ENCODE peak calls at places on chromosomes 12 and 14, in ten cellular contexts. S, Q, Z, R, V, C, U, B, M and P are unnamed samples.

GRCh38 chr14:100888789-100889315 is 14.7 kb downstream of the RTL1 start:
- DNase-seq in S (no peak), Q (no peak), Z (no peak), R (no peak), V (no peak), C (no peak), U (no peak), B (no peak), M (no peak), P (no peak)

GRCh38 chr14:77309122-77309521 is 11.6 kb downstream of the POMT2 start:
- DNase-seq in S (no peak), Q (no peak), Z (no peak), R (no peak), V (no peak), C (no peak), U (no peak), B (no peak), M (peak), P (no peak)

GRCh38 chr14:51643137-51643536 is 8.6 kb upstream of the FRMD6 start:
- DNase-seq in S (no peak), Q (no peak), Z (no peak), R (no peak), V (no peak), C (no peak), U (no peak), B (no peak), M (no peak), P (no peak)

GRCh38 chr12:104201238-104202001 is 14.2 kb upstream of the TXNRD1 start:
- DNase-seq in S (peak), Q (peak), Z (no peak), R (peak), V (no peak), C (no peak), U (peak), B (peak), M (peak), P (peak)

GRCh38 chr12:123388218-123388947 is 4.5 kb downstream of the KMT5A start:
- DNase-seq in S (peak), Q (peak), Z (peak), R (peak), V (no peak), C (peak), U (peak), B (peak), M (peak), P (peak)

GRCh38 chr12:109951751-109952150 is 44.4 kb downstream of the GIT2 start:
- DNase-seq in S (no peak), Q (no peak), Z (peak), R (peak), V (no peak), C (no peak), U (no peak), B (no peak), M (no peak), P (peak)

GRCh38 chr12:81077686-81078441 is at the start of gene ACSS3:
- DNase-seq in S (peak), Q (no peak), Z (peak), R (peak), V (no peak), C (peak), U (no peak), B (no peak), M (no peak), P (peak)

GRCh38 chr14:59028476-59029202 is 159.8 kb upstream of the DAAM1 start:
- DNase-seq in S (peak), Q (peak), Z (peak), R (peak), V (no peak), C (peak), U (peak), B (no peak), M (peak), P (peak)

GRCh38 chr14:63624203-63624602 is 17.5 kb downstream of the WDR89 start:
- DNase-seq in S (no peak), Q (no peak), Z (no peak), R (no peak), V (no peak), C (no peak), U (no peak), B (no peak), M (no peak), P (no peak)

GRCh38 chr12:50986961-50987737 is 34.8 kb downstream of the HIGD1C start:
- DNase-seq in S (peak), Q (no peak), Z (no peak), R (peak), V (no peak), C (no peak), U (peak), B (no peak), M (peak), P (peak)

GRCh38 chr14:68283378-68284123 is 464.0 kb downstream of the RAD51B start:
- DNase-seq in S (no peak), Q (no peak), Z (peak), R (peak), V (no peak), C (peak), U (peak), B (peak), M (no peak), P (no peak)

GRCh38 chr14:23047042-23047634 is 5.1 kb downstream of the PSMB11 start:
- DNase-seq in S (no peak), Q (no peak), Z (no peak), R (no peak), V (no peak), C (no peak), U (no peak), B (no peak), M (peak), P (peak)

GRCh38 chr12:111248221-111248620 is 120.7 kb downstream of the PHETA1 start:
- DNase-seq in S (no peak), Q (no peak), Z (no peak), R (no peak), V (no peak), C (no peak), U (no peak), B (no peak), M (no peak), P (peak)

GRCh38 chr12:81872400-81872799 is 113.2 kb upstream of the PPFIA2 start:
- DNase-seq in S (no peak), Q (no peak), Z (no peak), R (no peak), V (no peak), C (no peak), U (no peak), B (no peak), M (no peak), P (no peak)

GRCh38 chr14:61677469-61677868 is 17.8 kb upstream of the HIF1A start:
- DNase-seq in S (no peak), Q (no peak), Z (no peak), R (no peak), V (no peak), C (no peak), U (no peak), B (no peak), M (no peak), P (no peak)

GRCh38 chr12:39490500-39491276 is 47.8 kb upstream of the KIF21A start:
- DNase-seq in S (no peak), Q (no peak), Z (no peak), R (no peak), V (peak), C (no peak), U (no peak), B (no peak), M (no peak), P (no peak)

GRCh38 chr12:53252349-53252916 is 15.7 kb upstream of the ESPL1 start:
- DNase-seq in S (no peak), Q (peak), Z (peak), R (peak), V (no peak), C (no peak), U (no peak), B (no peak), M (no peak), P (no peak)

GRCh38 chr12:29743072-29743471 is 40.7 kb downstream of the TMTC1 start:
- DNase-seq in S (no peak), Q (no peak), Z (no peak), R (no peak), V (no peak), C (no peak), U (no peak), B (no peak), M (no peak), P (no peak)

GRCh38 chr14:85250369-85250768 is 279.6 kb upstream of the FLRT2 start:
- DNase-seq in S (peak), Q (no peak), Z (no peak), R (no peak), V (no peak), C (no peak), U (no peak), B (no peak), M (peak), P (peak)

GRCh38 chr14:68787235-68787727 is 5.6 kb downstream of the ZFP36L1 start:
- DNase-seq in S (no peak), Q (no peak), Z (no peak), R (peak), V (no peak), C (peak), U (no peak), B (no peak), M (peak), P (peak)

GRCh38 chr12:13455765-13456164 is 259.2 kb downstream of the EMP1 start:
- DNase-seq in S (no peak), Q (no peak), Z (no peak), R (no peak), V (no peak), C (no peak), U (no peak), B (no peak), M (no peak), P (no peak)

GRCh38 chr14:30260772-30261607 is 298.0 kb upstream of the G2E3 start:
- DNase-seq in S (no peak), Q (no peak), Z (no peak), R (no peak), V (no peak), C (no peak), U (no peak), B (no peak), M (no peak), P (no peak)

GRCh38 chr12:106696071-106696470 is 78.4 kb upstream of the RIC8B start:
- DNase-seq in S (no peak), Q (no peak), Z (no peak), R (no peak), V (no peak), C (no peak), U (no peak), B (no peak), M (no peak), P (no peak)

GRCh38 chr14:24332094-24332983 is 2.5 kb downstream of the ADCY4 start:
- DNase-seq in S (no peak), Q (peak), Z (peak), R (peak), V (no peak), C (peak), U (peak), B (peak), M (peak), P (peak)

GRCh38 chr14:96914729-96915128 is 117.5 kb downstream of the VRK1 start:
- DNase-seq in S (no peak), Q (no peak), Z (no peak), R (no peak), V (no peak), C (no peak), U (no peak), B (no peak), M (no peak), P (no peak)

GRCh38 chr14:94748667-94749347 is 21.1 kb downstream of the GSC start:
- DNase-seq in S (no peak), Q (peak), Z (no peak), R (peak), V (no peak), C (no peak), U (peak), B (no peak), M (no peak), P (no peak)

GRCh38 chr14:32435411-32435810 is 106.3 kb downstream of the AKAP6 start:
- DNase-seq in S (no peak), Q (no peak), Z (no peak), R (no peak), V (no peak), C (no peak), U (no peak), B (no peak), M (no peak), P (no peak)
- H3K27ac ChIP-seq in S (no peak), Q (no peak), Z (no peak), R (no peak), V (no peak), C (no peak), U (no peak), B (no peak), M (no peak), P (no peak)

DNA sequence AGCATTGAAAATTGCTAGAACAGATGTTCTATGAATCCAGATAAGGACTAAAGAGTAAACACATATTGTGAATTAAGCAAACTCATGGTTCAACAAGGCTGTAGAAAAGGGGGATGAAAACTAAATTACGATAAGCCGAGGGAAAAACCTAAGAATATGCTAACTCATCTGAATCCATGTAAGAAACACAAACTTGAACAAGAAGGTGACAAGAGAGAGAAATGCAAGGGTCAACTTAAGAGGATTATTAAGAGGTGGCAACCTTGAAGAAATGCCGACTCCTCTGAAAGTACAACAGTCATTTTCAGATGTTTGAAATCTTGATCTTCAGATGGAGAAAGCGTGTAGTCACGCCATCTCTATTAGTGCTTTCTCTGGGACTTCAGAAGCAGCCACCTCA is 128.6 kb downstream of the TTC7B start:
- DNase-seq in S (no peak), Q (no peak), Z (no peak), R (no peak), V (no peak), C (no peak), U (no peak), B (no peak), M (no peak), P (no peak)
- H3K27ac ChIP-seq in S (no peak), Q (no peak), Z (no peak), R (no peak), V (no peak), C (no peak), U (no peak), B (no peak), M (no peak), P (no peak)

DNA sequence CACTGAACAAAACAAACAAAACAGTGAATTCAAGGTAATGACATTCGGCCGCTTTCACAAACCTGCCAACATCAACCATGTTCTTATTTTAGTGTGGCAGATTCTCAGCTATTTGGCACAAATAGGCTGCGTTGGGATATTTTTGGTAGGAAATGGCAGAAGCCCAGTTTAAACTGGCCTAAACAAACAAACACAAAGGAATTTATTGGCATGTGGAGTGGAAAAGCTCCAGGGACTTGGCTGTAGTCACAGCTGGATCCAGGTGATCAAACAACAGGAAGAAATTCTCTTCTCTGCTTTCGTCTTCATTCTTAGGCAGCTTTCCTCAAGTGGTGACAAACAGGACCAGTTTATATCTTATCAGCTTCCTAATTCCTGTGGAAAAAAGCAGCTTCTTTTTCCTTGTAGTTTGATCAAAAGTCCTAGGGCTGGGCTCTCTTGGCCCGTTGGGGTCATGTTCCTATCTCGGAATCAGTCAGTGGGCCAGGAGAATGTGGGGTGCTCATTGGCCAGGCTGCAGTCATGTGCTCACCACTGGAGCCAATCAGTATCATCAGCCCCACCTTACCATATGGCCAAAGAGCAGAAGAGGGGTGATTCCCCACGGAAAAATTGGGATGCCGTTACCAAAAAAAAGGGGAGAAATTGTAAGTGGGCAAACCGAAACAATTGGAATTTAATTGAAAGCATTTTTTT is 22.6 kb downstream of the C12orf75 start:
- DNase-seq in S (no peak), Q (no peak), Z (no peak), R (peak), V (no peak), C (no peak), U (no peak), B (no peak), M (peak), P (no peak)
- H3K27ac ChIP-seq in S (no peak), Q (no peak), Z (no peak), R (peak), V (no peak), C (no peak), U (peak), B (no peak), M (no peak), P (no peak)

GRCh38 chr12:96422192-96422591 is 22.0 kb upstream of the CDK17 start:
- DNase-seq in S (no peak), Q (no peak), Z (no peak), R (no peak), V (no peak), C (no peak), U (no peak), B (no peak), M (peak), P (peak)

GRCh38 chr12:96421014-96421413 is 20.8 kb upstream of the CDK17 start:
- DNase-seq in S (no peak), Q (no peak), Z (no peak), R (no peak), V (no peak), C (no peak), U (no peak), B (peak), M (peak), P (no peak)

GRCh38 chr12:96416033-96416790 is 16.0 kb upstream of the CDK17 start:
- DNase-seq in S (no peak), Q (no peak), Z (no peak), R (no peak), V (peak), C (no peak), U (no peak), B (no peak), M (peak), P (no peak)

GRCh38 chr12:96419576-96420254 is 19.5 kb upstream of the CDK17 start:
- DNase-seq in S (no peak), Q (no peak), Z (no peak), R (no peak), V (no peak), C (no peak), U (no peak), B (no peak), M (peak), P (no peak)

DNA sequence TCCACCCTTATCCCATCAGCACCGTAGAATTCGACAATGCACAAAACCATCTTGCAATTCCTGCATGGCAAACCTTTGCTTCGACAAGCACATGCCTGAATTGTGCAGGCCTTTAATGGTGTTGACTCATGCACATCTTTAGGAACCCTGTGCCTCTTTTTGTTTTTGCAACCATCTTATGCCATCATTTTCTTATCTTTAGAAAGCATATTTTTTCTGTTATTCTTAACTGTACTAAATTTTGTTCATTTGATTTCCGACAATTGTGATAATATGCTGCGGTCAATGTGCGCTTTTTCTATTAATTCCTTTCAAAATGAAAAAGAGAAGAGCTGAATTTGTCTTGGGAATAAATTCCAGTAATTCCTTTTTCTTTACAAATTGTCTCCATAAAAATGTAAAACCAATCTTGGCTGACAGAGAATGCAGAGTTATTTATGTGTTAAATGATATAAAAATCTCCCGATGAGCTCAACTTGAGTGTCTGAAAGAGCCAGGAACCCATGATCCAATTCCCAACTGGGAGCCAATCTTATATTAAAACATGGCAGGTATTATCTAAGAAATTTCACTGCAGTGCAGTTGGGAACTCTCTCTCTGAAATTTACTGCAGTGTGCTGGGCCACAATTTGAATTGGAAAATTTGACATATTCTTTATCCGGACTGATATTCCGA is 20.2 kb upstream of the CDK17 start:
- DNase-seq in S (no peak), Q (no peak), Z (no peak), R (no peak), V (no peak), C (no peak), U (no peak), B (no peak), M (peak), P (peak)
- H3K27ac ChIP-seq in S (no peak), Q (no peak), Z (peak), R (no peak), V (no peak), C (no peak), U (no peak), B (no peak), M (peak), P (no peak)